ENCODE peak calls at places on chromosomes 5 and 9, in ten cellular contexts. E is B cell, B is fibroblast of mammary gland, J is left ventricle myocardium inferior, P is tibial artery, L is Peyer's patch, K is progenitor cell of endocrine pancreas, C is HCT116, U is retinal pigment epithelial cell, I is BJ. Y is an unnamed sample.

GRCh38 chr9:93827545-93828330 is 127.4 kb downstream of the BARX1 start:
- DNase-seq in E (peak), B (peak), J (no peak), P (no peak), L (no peak), K (peak), C (no peak), U (no peak), I (no peak), Y (peak)

GRCh38 chr9:10855847-10856246 is 243.0 kb upstream of the PTPRD start:
- DNase-seq in E (no peak), B (peak), J (no peak), P (no peak), L (no peak), K (no peak), C (no peak), U (no peak), I (no peak), Y (no peak)

GRCh38 chr5:141849371-141850182 is 28.6 kb downstream of the PCDH1 start:
- DNase-seq in E (peak), B (peak), J (peak), P (peak), L (peak), K (peak), C (no peak), U (peak), I (no peak), Y (peak)

GRCh38 chr5:25862276-25862675 is 1176.1 kb downstream of the CDH9 start:
- DNase-seq in E (no peak), B (no peak), J (no peak), P (no peak), L (no peak), K (no peak), C (no peak), U (no peak), I (no peak), Y (no peak)

GRCh38 chr5:112419596-112420110 is 576 bp upstream of the EPB41L4A start:
- DNase-seq in E (peak), B (peak), J (peak), P (peak), L (peak), K (peak), C (peak), U (no peak), I (no peak), Y (peak)

GRCh38 chr5:152119091-152119490 is 194.4 kb upstream of the GLRA1 start:
- DNase-seq in E (no peak), B (no peak), J (no peak), P (no peak), L (no peak), K (no peak), C (no peak), U (no peak), I (no peak), Y (no peak)

GRCh38 chr5:170638454-170639220 is 134.8 kb downstream of the KCNIP1 start:
- DNase-seq in E (peak), B (peak), J (peak), P (peak), L (peak), K (peak), C (peak), U (no peak), I (no peak), Y (peak)

GRCh38 chr5:113242481-113243348 is 192.1 kb downstream of the TSSK1B start:
- DNase-seq in E (no peak), B (peak), J (no peak), P (no peak), L (no peak), K (no peak), C (no peak), U (no peak), I (no peak), Y (no peak)

GRCh38 chr5:4976918-4977317 is 163.2 kb upstream of the ADAMTS16 start:
- DNase-seq in E (no peak), B (peak), J (no peak), P (no peak), L (no peak), K (no peak), C (no peak), U (no peak), I (no peak), Y (no peak)

GRCh38 chr5:21219255-21219654 is 1231.3 kb upstream of the CDH18 start:
- DNase-seq in E (no peak), B (no peak), J (no peak), P (no peak), L (no peak), K (no peak), C (no peak), U (no peak), I (no peak), Y (no peak)

GRCh38 chr9:121999556-121999955 is 93.6 kb downstream of the TTLL11 start:
- DNase-seq in E (no peak), B (no peak), J (no peak), P (no peak), L (no peak), K (no peak), C (no peak), U (no peak), I (no peak), Y (no peak)

GRCh38 chr5:115377468-115378217 is 81.2 kb upstream of the CCDC112 start:
- DNase-seq in E (no peak), B (peak), J (no peak), P (no peak), L (no peak), K (no peak), C (peak), U (no peak), I (peak), Y (peak)

GRCh38 chr5:115375922-115376321 is 79.5 kb upstream of the CCDC112 start:
- DNase-seq in E (no peak), B (peak), J (no peak), P (no peak), L (peak), K (no peak), C (no peak), U (no peak), I (no peak), Y (no peak)

GRCh38 chr5:115372121-115372520 is 75.7 kb upstream of the CCDC112 start:
- DNase-seq in E (no peak), B (peak), J (no peak), P (no peak), L (no peak), K (no peak), C (no peak), U (no peak), I (no peak), Y (no peak)

GRCh38 chr5:115378754-115379153 is 82.3 kb upstream of the CCDC112 start:
- DNase-seq in E (no peak), B (no peak), J (no peak), P (no peak), L (no peak), K (no peak), C (no peak), U (no peak), I (no peak), Y (no peak)

DNA sequence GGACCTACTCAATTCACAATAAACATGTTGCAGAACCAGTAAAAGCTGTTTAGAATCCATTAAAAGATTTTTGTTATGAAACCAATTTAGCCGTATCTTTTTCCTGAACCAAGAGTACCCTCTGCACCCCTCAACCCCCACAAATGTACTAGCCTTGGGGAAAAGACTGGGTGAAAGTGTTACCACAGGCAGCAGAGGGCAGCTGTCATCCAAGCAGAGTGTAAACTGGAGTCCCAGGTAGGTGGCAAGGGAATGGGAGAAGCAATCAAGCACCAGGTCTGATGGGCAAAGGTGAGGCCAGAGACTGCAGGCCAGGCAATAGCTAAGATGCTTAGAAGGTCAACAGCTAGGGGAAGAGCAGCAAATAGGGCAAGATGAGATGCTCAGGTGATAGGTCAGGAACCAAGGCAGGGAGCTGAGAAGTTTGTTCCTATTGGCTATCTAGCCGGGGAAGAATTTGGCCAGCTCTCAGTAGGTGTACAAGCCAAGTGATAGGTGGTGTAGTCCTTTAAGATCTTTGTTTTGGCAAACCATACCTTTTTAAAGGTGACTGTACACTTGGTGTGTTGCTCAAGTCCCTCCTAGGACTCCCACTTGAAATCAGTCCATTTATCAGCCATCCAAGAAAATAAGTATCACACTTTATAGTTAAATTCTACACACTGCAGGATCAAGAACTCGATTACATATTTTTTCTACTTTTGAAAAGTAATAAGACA is 77.8 kb upstream of the CCDC112 start:
- DNase-seq in E (no peak), B (no peak), J (no peak), P (no peak), L (peak), K (no peak), C (no peak), U (no peak), I (no peak), Y (no peak)
- TF ChIP-seq CTCF in E (no peak), B (peak), J (peak), P (no peak), L (peak), K (no peak), C (peak), U (peak), I (no peak), Y (no peak)

GRCh38 chr9:69222953-69223352 is 48.9 kb downstream of the TJP2 start:
- DNase-seq in E (no peak), B (no peak), J (no peak), P (no peak), L (no peak), K (no peak), C (no peak), U (no peak), I (no peak), Y (no peak)

GRCh38 chr9:69221036-69221435 is 47.0 kb downstream of the TJP2 start:
- DNase-seq in E (no peak), B (no peak), J (no peak), P (no peak), L (no peak), K (no peak), C (no peak), U (no peak), I (no peak), Y (no peak)

GRCh38 chr9:69218166-69218565 is 44.1 kb downstream of the TJP2 start:
- DNase-seq in E (no peak), B (no peak), J (no peak), P (no peak), L (no peak), K (no peak), C (no peak), U (no peak), I (no peak), Y (no peak)

GRCh38 chr9:69229367-69229766 is 55.3 kb downstream of the TJP2 start:
- DNase-seq in E (no peak), B (no peak), J (no peak), P (no peak), L (no peak), K (no peak), C (no peak), U (no peak), I (no peak), Y (no peak)

GRCh38 chr9:69223605-69224004 is 49.5 kb downstream of the TJP2 start:
- DNase-seq in E (no peak), B (peak), J (no peak), P (no peak), L (no peak), K (peak), C (peak), U (peak), I (peak), Y (peak)
- TF ChIP-seq CTCF in E (peak), B (peak), J (peak), P (peak), L (peak), K (peak), C (peak), U (peak), I (peak), Y (peak)

DNA sequence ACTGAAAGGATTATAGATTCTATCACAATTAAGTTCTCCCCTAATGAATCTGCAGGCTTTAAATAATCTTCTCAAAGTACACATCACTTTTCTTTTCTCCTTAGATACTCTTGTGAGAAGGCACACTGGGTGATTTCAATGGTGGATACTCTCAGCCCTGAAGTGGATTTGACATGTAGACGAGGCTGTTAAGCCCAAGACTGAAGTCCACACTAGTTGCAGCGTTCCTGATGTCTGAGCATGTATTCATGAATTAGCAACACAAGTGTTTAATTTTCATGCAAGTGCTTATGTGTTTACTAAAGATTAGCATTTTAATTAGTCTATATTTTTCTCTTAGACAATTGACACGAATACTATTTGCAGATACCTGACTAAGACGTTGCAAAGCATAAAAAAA is 218.9 kb downstream of the TMEM161B start:
- DNase-seq in E (no peak), B (no peak), J (no peak), P (no peak), L (no peak), K (no peak), C (no peak), U (no peak), I (no peak), Y (no peak)
- TF ChIP-seq CTCF in E (no peak), B (no peak), J (no peak), P (no peak), L (no peak), K (no peak), C (no peak), U (no peak), I (no peak), Y (no peak)

GRCh38 chr5:74341221-74341620 is 299.3 kb downstream of the ENC1 start:
- DNase-seq in E (no peak), B (no peak), J (no peak), P (no peak), L (no peak), K (no peak), C (no peak), U (no peak), I (no peak), Y (no peak)

GRCh38 chr5:74338101-74338388 is 302.5 kb downstream of the ENC1 start:
- DNase-seq in E (no peak), B (no peak), J (no peak), P (no peak), L (no peak), K (no peak), C (no peak), U (no peak), I (no peak), Y (no peak)

GRCh38 chr5:74342189-74342588 is 298.3 kb downstream of the ENC1 start:
- DNase-seq in E (no peak), B (no peak), J (no peak), P (no peak), L (no peak), K (no peak), C (no peak), U (no peak), I (no peak), Y (no peak)

GRCh38 chr5:74340476-74340875 is 300.1 kb downstream of the ENC1 start:
- DNase-seq in E (no peak), B (no peak), J (no peak), P (no peak), L (no peak), K (no peak), C (no peak), U (no peak), I (no peak), Y (no peak)

DNA sequence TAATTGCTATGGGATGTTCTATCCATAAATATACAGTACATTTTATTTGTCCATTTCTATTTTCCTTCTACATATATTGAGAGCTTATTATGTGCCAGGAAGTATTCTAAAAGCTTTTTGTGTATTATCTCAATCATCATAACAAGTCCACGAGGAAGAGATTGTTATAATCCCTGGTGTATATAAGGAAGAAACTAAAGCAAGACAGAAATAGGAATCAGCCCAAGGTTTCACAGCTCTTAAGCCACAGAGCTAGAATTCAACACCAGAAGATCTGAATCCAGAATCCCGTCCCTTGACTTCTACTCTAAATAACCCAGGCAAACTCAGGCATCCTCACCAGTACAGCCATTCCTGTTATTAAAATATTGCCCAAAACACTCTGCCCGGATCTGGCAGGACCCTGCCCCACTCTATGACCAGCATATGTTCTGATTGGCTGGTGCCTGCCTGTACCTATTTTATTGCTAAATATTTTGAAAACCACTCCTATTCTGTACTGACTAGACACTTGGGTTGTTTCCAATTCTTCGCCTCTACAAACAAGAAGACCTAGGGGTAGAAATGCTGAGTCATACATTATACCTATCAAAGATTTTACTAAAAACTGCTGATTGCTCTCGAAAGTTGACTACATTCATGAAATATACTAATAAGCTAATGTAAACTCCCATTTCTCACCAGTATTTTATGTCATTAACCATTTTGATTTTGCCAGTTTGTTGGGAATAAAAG is 297.4 kb downstream of the ENC1 start:
- DNase-seq in E (no peak), B (peak), J (no peak), P (no peak), L (no peak), K (no peak), C (no peak), U (peak), I (no peak), Y (no peak)
- TF ChIP-seq CTCF in E (no peak), B (no peak), J (no peak), P (no peak), L (no peak), K (no peak), C (no peak), U (no peak), I (no peak), Y (no peak)

DNA sequence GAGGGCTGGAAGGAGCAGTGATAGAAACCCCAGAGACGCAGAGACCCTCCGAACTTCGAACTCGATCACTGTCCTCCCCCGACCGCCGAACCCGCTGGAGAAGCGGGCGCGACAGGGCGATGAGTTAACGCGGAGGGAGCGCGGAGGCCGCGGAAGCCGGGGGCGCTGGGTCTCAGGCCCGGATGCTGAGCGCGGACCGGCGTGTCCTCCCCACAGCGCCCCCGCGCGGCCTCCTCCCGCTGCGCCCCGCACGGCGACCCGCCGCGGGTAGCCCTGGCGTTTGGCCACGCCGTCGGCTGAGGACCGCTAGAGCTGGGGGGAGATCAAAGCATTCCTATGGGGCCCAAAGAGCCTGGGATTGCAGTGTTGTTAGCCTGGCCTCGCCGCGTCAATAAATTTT is 7.7 kb upstream of the DMRT2 start:
- DNase-seq in E (peak), B (no peak), J (no peak), P (no peak), L (no peak), K (peak), C (no peak), U (no peak), I (no peak), Y (no peak)
- TF ChIP-seq CTCF in E (no peak), B (no peak), J (peak), P (peak), L (peak), K (peak), C (no peak), U (no peak), I (no peak), Y (no peak)

DNA sequence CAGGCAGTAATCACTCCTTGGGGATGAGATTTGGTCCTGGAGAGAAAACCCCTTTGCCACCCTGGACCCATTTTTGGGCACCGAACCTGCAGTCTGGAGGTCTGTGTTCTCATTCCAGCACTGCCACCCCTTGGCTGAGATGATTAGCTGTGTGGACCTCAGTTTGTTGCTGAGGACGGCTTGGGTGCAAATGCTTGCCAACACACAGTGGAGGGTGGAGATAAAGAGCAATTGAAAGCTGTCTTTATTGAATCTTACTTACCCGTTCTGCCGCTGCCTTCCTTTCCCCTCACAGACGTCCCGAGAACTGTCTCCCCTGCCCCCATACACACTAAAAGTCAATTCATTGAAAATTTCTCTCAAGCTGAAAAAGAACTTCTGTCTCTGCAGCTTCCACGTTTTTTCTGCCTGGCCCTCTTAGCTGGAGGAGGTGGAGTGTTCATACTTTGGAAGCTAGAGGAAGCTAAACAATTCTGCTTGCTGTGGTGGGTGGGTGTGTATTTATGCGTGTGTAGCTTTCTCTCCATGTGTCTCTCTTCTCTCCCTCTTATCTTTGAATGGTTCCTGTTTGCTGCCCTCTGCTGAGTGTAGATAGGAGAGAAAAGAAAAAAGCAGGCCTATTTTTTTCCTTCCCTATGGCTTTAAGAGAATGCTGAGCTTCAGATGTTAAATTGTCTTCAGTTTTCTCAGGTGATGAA is 6.6 kb downstream of the GALNT10 start:
- DNase-seq in E (no peak), B (peak), J (no peak), P (no peak), L (no peak), K (no peak), C (no peak), U (no peak), I (no peak), Y (no peak)
- TF ChIP-seq CTCF in E (no peak), B (peak), J (peak), P (no peak), L (peak), K (peak), C (peak), U (peak), I (peak), Y (no peak)